ENCODE peak calls at places on chromosome 9, in four cellular contexts. C is mesendoderm, P is IMR-90, D is H1. W is an unnamed sample.

GRCh38 chr9:136546697-136547481 is 1.0 kb upstream of the NOTCH1 start:
- DNase-seq in C (peak; percentile 64), P (peak; percentile 35), D (no peak), W (peak; percentile 66)

GRCh38 chr9:4097991-4098390 is 201.9 kb downstream of the GLIS3 start:
- DNase-seq in C (no peak), P (no peak), D (no peak), W (no peak)

GRCh38 chr9:121576281-121577075 is 75.0 kb upstream of the DAB2IP start:
- DNase-seq in C (peak; percentile 57), P (no peak), D (no peak), W (no peak)

GRCh38 chr9:96379461-96379860 is 4.0 kb downstream of the SLC35D2 start:
- DNase-seq in C (no peak), P (peak; percentile 86), D (no peak), W (no peak)

GRCh38 chr9:109585841-109586240 is 87.7 kb upstream of the PTPN3 start:
- DNase-seq in C (no peak), P (no peak), D (no peak), W (no peak)

GRCh38 chr9:99076483-99077171 is 28.3 kb upstream of the TGFBR1 start:
- DNase-seq in C (peak; percentile 72), P (no peak), D (no peak), W (no peak)

GRCh38 chr9:2066312-2067273 is 51.4 kb downstream of the SMARCA2 start:
- DNase-seq in C (peak; percentile 87), P (peak; percentile 26), D (no peak), W (no peak)

GRCh38 chr9:136059321-136059791 is 35.7 kb downstream of the NACC2 start:
- DNase-seq in C (no peak), P (no peak), D (no peak), W (no peak)

GRCh38 chr9:92728831-92729734 is 35.5 kb downstream of the BICD2 start:
- DNase-seq in C (peak; percentile 54), P (peak; percentile 20), D (no peak), W (peak; percentile 38)

GRCh38 chr9:111036946-111037743 is 1.1 kb downstream of the LPAR1 start:
- DNase-seq in C (peak; percentile 61), P (peak; percentile 37), D (no peak), W (no peak)

GRCh38 chr9:129773262-129774048 is 20.6 kb upstream of the PTGES start:
- DNase-seq in C (no peak), P (peak; percentile 81), D (no peak), W (no peak)

GRCh38 chr9:92656537-92656925 is 13.4 kb downstream of the IPPK start:
- DNase-seq in C (no peak), P (no peak), D (no peak), W (no peak)

GRCh38 chr9:78054180-78054579 is 22.6 kb upstream of the GNAQ start:
- DNase-seq in C (no peak), P (no peak), D (no peak), W (no peak)

DNA sequence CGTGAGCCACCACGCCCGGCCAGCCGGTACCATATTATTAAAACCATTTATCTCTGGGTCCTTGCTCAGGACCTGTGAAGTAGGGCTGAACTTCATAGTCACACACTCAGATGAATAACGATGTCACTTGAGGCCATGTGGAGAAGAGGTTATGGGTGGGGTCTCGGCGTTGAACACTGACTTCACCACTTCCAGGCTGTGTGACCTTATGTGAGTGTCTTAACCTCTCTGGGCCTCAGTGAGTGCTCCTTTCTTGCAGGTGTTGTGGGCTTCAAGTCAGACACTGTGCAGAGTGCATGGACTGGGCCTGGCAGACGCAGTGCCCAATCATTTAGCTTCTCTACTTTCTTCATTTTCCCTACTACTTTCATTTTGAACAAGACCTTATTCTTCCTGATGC is 278.8 kb downstream of the PBX3 start:
- DNase-seq in C (no peak), P (no peak), D (no peak), W (no peak)
- H3K56ac ChIP-seq in C (no peak overlapping the region), P (no peak overlapping the region), D (no peak overlapping the region), W (no peak overlapping the region)

DNA sequence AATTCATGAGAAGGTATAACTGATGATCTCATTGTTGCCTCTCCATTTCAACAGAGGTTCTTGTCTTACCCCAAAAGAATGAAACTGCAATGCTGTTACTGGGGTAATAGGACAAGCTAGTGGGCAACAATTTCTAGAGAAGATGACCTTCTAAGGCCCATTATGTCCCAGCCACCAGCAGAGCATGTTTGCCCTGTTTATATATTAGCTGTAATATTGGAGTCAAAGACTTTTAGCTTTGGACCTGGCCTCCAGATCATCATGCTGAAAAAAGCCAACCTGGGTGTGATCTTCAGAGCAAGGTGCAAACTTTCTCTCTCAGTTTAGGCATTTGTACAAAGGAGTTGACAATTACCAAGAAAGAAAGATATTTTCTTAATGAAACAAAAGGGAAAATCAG is 3.4 kb downstream of the ALDOB start:
- DNase-seq in C (no peak), P (no peak), D (no peak), W (no peak)
- H3K4me1 ChIP-seq in C (no peaks in the 10 kb centered on the region), P (no peaks in the 10 kb centered on the region), D (no peaks in the 10 kb centered on the region), W (no peaks in the 10 kb centered on the region)

GRCh38 chr9:119368179-119368578 is 1.1 kb downstream of the BRINP1 start:
- DNase-seq in C (no peak), P (no peak), D (no peak), W (no peak)
- H3K56ac ChIP-seq in C (peak overlapping the region; percentile 94), P (no peak overlapping the region), D (no peak overlapping the region), W (no peak overlapping the region)

DNA sequence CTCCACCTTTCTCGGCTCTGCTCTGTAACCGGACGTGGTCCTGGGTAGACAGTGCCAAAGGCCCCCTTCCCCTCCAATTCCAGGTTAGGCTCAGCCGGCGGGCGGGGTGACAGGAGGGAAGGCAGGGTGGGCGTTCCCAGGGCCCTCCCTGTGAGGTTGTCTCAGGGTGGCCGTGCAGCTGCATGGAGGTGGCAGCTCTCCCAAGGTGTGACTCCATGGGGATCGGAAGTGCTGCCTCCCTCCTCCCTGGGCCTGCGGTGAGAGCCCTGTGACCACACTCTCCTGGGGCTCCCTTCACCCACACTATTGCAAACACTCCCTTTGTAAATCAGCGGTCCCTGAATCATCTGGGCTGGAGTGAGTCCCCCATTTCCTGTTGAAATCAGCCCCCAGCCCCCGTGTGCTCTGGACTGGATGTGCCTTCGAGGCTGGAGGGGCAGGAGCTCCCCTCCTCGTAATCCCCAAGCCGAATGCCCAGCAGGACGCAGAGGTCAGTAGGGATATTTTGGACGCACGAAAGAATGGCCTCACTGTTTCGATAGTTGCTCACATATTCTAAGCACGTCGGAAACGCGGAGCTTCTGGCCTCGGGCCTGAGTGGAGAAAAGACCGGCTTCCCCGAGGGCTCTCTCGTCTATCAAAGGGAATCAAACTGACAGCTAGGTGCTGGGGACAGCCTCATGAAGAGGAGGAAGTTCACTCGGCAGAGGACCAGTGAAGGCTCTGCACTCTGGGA is 107.6 kb upstream of the COL5A1 start:
- DNase-seq in C (no peak), P (peak; percentile 25), D (no peak), W (no peak)
- H3K4me1 ChIP-seq in C (no peaks in the 10 kb centered on the region), P (peaks cover 20% of the 10 kb centered on the region), D (no peaks in the 10 kb centered on the region), W (no peaks in the 10 kb centered on the region)

GRCh38 chr9:132001550-132001949 is 78.1 kb downstream of the MED27 start:
- DNase-seq in C (no peak), P (no peak), D (no peak), W (no peak)
- H3K56ac ChIP-seq in C (no peak overlapping the region), P (no peak overlapping the region), D (no peak overlapping the region), W (no peak overlapping the region)

DNA sequence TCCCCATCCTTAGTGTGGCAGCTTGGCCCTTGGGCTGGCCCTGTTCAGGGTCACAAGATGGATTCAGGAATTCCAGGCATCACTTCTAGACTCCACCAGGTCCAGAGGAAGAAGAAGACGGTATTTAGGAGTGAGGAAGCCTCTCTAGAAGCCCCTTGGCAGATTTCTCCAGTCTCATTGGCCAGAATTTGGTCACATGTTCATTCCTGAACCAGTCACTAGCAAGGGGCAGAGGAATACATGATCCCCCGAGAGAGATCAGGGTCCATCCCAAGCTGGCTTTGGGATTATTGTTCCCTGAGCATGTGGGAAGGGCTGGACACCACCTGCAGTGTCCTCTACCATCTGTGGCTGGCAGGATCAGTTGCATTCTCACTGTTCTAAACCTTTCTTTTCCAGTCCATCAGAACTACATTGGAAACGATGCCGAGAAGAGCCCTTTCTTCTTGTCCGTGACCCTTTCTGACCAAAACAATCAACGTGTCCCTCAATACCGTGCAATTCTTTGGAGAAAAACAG is 48.5 kb downstream of the GARNL3 start:
- DNase-seq in C (no peak), P (no peak), D (no peak), W (no peak)
- H3K4me1 ChIP-seq in C (no peaks in the 10 kb centered on the region), P (peaks cover 4% of the 10 kb centered on the region), D (no peaks in the 10 kb centered on the region), W (no peaks in the 10 kb centered on the region)

GRCh38 chr9:114633452-114634089 is 22.5 kb downstream of the TMEM268 start:
- DNase-seq in C (no peak), P (no peak), D (no peak), W (no peak)
- H3K56ac ChIP-seq in C (no peak overlapping the region), P (no peak overlapping the region), D (no peak overlapping the region), W (no peak overlapping the region)

DNA sequence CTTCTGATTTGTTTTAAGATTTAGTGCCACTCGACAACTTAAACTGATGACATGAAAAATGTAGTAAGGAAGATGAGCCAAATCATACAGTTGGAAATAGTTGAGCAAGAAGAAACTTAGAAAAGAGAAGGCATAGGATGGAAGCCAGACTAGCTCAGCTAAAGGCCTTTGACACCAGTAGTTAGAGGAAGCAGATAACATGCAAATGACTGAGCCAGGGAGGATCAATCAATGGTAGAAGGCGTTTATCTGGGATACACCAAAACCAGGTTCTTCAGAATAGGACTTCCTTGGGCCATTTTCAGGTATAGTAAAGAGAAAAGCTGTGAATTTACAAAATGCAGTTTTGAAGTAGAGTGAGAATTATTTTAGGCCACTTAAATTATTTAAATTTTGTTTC is 3.2 kb downstream of the TDRD7 start:
- DNase-seq in C (peak; percentile 40), P (no peak), D (no peak), W (no peak)
- H3K4me1 ChIP-seq in C (peaks cover 5% of the 10 kb centered on the region), P (peaks cover 7% of the 10 kb centered on the region), D (no peaks in the 10 kb centered on the region), W (peaks cover 2% of the 10 kb centered on the region)

DNA sequence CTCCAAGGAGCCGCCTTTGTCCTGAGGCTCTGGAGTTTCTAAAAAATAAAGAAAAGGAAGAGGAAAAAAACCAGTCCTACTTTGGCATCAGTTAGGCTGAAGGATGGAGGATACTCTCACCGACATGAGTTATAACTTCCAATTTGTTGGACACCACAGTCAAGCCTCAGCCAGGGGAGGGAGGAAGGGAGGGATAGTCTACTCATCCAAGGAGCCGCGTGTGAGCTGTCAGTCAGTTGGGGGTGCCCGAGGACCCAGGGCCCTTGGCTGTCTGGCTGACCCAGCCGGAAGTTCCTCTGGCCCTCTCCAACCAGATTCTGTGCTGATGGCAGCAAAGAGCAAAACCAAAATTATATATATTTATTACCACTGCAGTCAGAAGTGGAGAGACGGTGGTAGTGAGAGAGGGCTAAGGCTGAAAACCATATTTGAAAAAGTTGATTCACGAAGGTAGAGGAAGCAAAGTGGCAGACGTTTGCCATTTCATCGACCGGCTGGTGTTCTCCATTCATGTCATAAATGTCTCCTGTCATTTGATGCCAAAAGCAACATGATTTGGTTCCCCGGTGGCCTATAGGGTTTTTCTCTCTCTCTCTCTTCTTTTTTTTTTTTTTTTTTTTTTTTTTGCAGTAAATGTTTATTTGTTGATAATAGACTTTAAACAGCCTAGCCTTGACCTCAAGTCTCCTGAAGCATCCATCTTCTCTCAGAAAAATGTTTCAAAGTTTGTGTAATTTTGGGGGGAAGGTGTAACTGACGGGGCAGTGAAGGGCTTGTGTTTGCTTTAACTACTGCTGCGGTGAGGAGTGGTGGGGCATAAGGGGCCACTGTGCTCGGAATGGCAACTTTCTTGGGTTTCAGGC is 7.6 kb downstream of the LMX1B start:
- DNase-seq in C (no peak), P (no peak), D (no peak), W (no peak)
- H3K56ac ChIP-seq in C (no peak overlapping the region), P (no peak overlapping the region), D (no peak overlapping the region), W (no peak overlapping the region)